ENCODE peak calls at places on chromosomes 12 and 14, in five cellular contexts. One of them, this sample, is unnamed.

GRCh38 chr12:127485528-127485927 is 781.4 kb upstream of the TMEM132C start:
- DNase-seq in caudate nucleus: peak
- DNase-seq in K562: no peak
- DNase-seq in lung: no peak
- DNase-seq in activated CD4-positive, alpha-beta T cell treated with anti-CD3 and anti-CD28 coated beads for 36 hours: peak
- DNase-seq in this sample: no peak

GRCh38 chr14:60865378-60866127 is 115.3 kb downstream of the TRMT5 start:
- DNase-seq in caudate nucleus: no peak
- DNase-seq in K562: no peak
- DNase-seq in lung: no peak
- DNase-seq in activated CD4-positive, alpha-beta T cell treated with anti-CD3 and anti-CD28 coated beads for 36 hours: no peak
- DNase-seq in this sample: no peak

GRCh38 chr12:109818253-109818652 is 14.9 kb downstream of the TRPV4 start:
- DNase-seq in caudate nucleus: no peak
- DNase-seq in K562: no peak
- DNase-seq in lung: no peak
- DNase-seq in activated CD4-positive, alpha-beta T cell treated with anti-CD3 and anti-CD28 coated beads for 36 hours: no peak
- DNase-seq in this sample: no peak

GRCh38 chr14:67187826-67188225 is 1.4 kb upstream of the GARIN2 start:
- DNase-seq in caudate nucleus: no peak
- DNase-seq in K562: no peak
- DNase-seq in lung: peak
- DNase-seq in activated CD4-positive, alpha-beta T cell treated with anti-CD3 and anti-CD28 coated beads for 36 hours: no peak
- DNase-seq in this sample: no peak

GRCh38 chr12:17954788-17955187 is 135.2 kb downstream of the RERGL start:
- DNase-seq in caudate nucleus: no peak
- DNase-seq in K562: no peak
- DNase-seq in lung: no peak
- DNase-seq in activated CD4-positive, alpha-beta T cell treated with anti-CD3 and anti-CD28 coated beads for 36 hours: no peak
- DNase-seq in this sample: no peak

GRCh38 chr12:78961171-78961570 is 96.6 kb downstream of the SYT1 start:
- DNase-seq in caudate nucleus: no peak
- DNase-seq in K562: no peak
- DNase-seq in lung: no peak
- DNase-seq in activated CD4-positive, alpha-beta T cell treated with anti-CD3 and anti-CD28 coated beads for 36 hours: no peak
- DNase-seq in this sample: no peak

GRCh38 chr14:23531391-23531790 is 20.2 kb downstream of the ZFHX2 start:
- DNase-seq in caudate nucleus: no peak
- DNase-seq in K562: no peak
- DNase-seq in lung: no peak
- DNase-seq in activated CD4-positive, alpha-beta T cell treated with anti-CD3 and anti-CD28 coated beads for 36 hours: no peak
- DNase-seq in this sample: no peak

GRCh38 chr14:72256055-72256454 is 323.8 kb downstream of the RGS6 start:
- DNase-seq in caudate nucleus: no peak
- DNase-seq in K562: no peak
- DNase-seq in lung: no peak
- DNase-seq in activated CD4-positive, alpha-beta T cell treated with anti-CD3 and anti-CD28 coated beads for 36 hours: peak
- DNase-seq in this sample: no peak

GRCh38 chr12:19234171-19234704 is 104.7 kb downstream of the PLEKHA5 start:
- DNase-seq in caudate nucleus: no peak
- DNase-seq in K562: no peak
- DNase-seq in lung: no peak
- DNase-seq in activated CD4-positive, alpha-beta T cell treated with anti-CD3 and anti-CD28 coated beads for 36 hours: no peak
- DNase-seq in this sample: no peak

GRCh38 chr14:51554339-51554920 is 97.3 kb upstream of the FRMD6 start:
- DNase-seq in caudate nucleus: no peak
- DNase-seq in K562: no peak
- DNase-seq in lung: no peak
- DNase-seq in activated CD4-positive, alpha-beta T cell treated with anti-CD3 and anti-CD28 coated beads for 36 hours: no peak
- DNase-seq in this sample: no peak

GRCh38 chr12:45773734-45774133 is 44.2 kb downstream of the ARID2 start:
- DNase-seq in caudate nucleus: no peak
- DNase-seq in K562: no peak
- DNase-seq in lung: no peak
- DNase-seq in activated CD4-positive, alpha-beta T cell treated with anti-CD3 and anti-CD28 coated beads for 36 hours: no peak
- DNase-seq in this sample: no peak

GRCh38 chr12:21500786-21501257 is 613 bp downstream of the RECQL start:
- DNase-seq in caudate nucleus: no peak
- DNase-seq in K562: no peak
- DNase-seq in lung: no peak
- DNase-seq in activated CD4-positive, alpha-beta T cell treated with anti-CD3 and anti-CD28 coated beads for 36 hours: no peak
- DNase-seq in this sample: no peak

GRCh38 chr12:12859690-12860089 is 31.7 kb upstream of the GPRC5A start:
- DNase-seq in caudate nucleus: no peak
- DNase-seq in K562: no peak
- DNase-seq in lung: no peak
- DNase-seq in activated CD4-positive, alpha-beta T cell treated with anti-CD3 and anti-CD28 coated beads for 36 hours: no peak
- DNase-seq in this sample: no peak

GRCh38 chr14:34030864-34031263 is 80.0 kb upstream of the EGLN3 start:
- DNase-seq in caudate nucleus: peak
- DNase-seq in K562: no peak
- DNase-seq in lung: no peak
- DNase-seq in activated CD4-positive, alpha-beta T cell treated with anti-CD3 and anti-CD28 coated beads for 36 hours: no peak
- DNase-seq in this sample: no peak

GRCh38 chr14:104221636-104222375 is 83.4 kb downstream of the KIF26A start:
- DNase-seq in caudate nucleus: no peak
- DNase-seq in K562: no peak
- DNase-seq in lung: no peak
- DNase-seq in activated CD4-positive, alpha-beta T cell treated with anti-CD3 and anti-CD28 coated beads for 36 hours: no peak
- DNase-seq in this sample: no peak

GRCh38 chr12:57236224-57236924 is 6.9 kb downstream of the SHMT2 start:
- DNase-seq in caudate nucleus: no peak
- DNase-seq in K562: no peak
- DNase-seq in lung: no peak
- DNase-seq in activated CD4-positive, alpha-beta T cell treated with anti-CD3 and anti-CD28 coated beads for 36 hours: peak
- DNase-seq in this sample: peak

GRCh38 chr14:66624319-66624937 is 116.5 kb downstream of the GPHN start:
- DNase-seq in caudate nucleus: peak
- DNase-seq in K562: peak
- DNase-seq in lung: no peak
- DNase-seq in activated CD4-positive, alpha-beta T cell treated with anti-CD3 and anti-CD28 coated beads for 36 hours: peak
- DNase-seq in this sample: peak

GRCh38 chr12:28202374-28203130 is 12.3 kb downstream of the CCDC91 start:
- DNase-seq in caudate nucleus: no peak
- DNase-seq in K562: no peak
- DNase-seq in lung: no peak
- DNase-seq in activated CD4-positive, alpha-beta T cell treated with anti-CD3 and anti-CD28 coated beads for 36 hours: no peak
- DNase-seq in this sample: no peak

GRCh38 chr12:78146365-78146772 is 315.7 kb downstream of the NAV3 start:
- DNase-seq in caudate nucleus: peak
- DNase-seq in K562: peak
- DNase-seq in lung: no peak
- DNase-seq in activated CD4-positive, alpha-beta T cell treated with anti-CD3 and anti-CD28 coated beads for 36 hours: no peak
- DNase-seq in this sample: no peak

This sample was measured in left lobe of liver.